ENCODE peak calls at places on chromosomes 16 and 17, in five cellular contexts. M, G, Z, T and E are unnamed samples. For H3K4me1, the result is how much of the 10 kb centered on the place peaks cover.

GRCh38 chr16:72051818-72052217 is 2.5 kb upstream of the HP start:
- DNase-seq in M (no peak), G (no peak), Z (no peak), T (no peak), E (no peak)

GRCh38 chr16:80317132-80318098 is 223.4 kb upstream of the DYNLRB2 start:
- DNase-seq in M (peak), G (no peak), Z (no peak), T (peak), E (no peak)

GRCh38 chr16:4369006-4369766 is 2.5 kb upstream of the VASN start:
- DNase-seq in M (peak), G (no peak), Z (no peak), T (peak), E (peak)

GRCh38 chr16:2267913-2268666 is at the start of gene RNPS1:
- DNase-seq in M (peak), G (peak), Z (peak), T (peak), E (peak)

GRCh38 chr17:56973520-56973919 is 4.4 kb upstream of the SCPEP1 start:
- DNase-seq in M (peak), G (no peak), Z (no peak), T (no peak), E (no peak)

GRCh38 chr17:30153463-30153862 is 36.8 kb downstream of the NSRP1 start:
- DNase-seq in M (no peak), G (no peak), Z (no peak), T (no peak), E (no peak)

GRCh38 chr17:40753804-40754203 is 1.3 kb downstream of the KRT25 start:
- DNase-seq in M (no peak), G (no peak), Z (no peak), T (no peak), E (no peak)

GRCh38 chr17:35540589-35541404 is 3.3 kb upstream of the SLFN12L start:
- DNase-seq in M (peak), G (no peak), Z (peak), T (no peak), E (peak)

GRCh38 chr16:50567651-50568050 is 19.5 kb downstream of the NKD1 start:
- DNase-seq in M (no peak), G (no peak), Z (no peak), T (no peak), E (no peak)
- H3K4me1 ChIP-seq in M (under half), G (under half), Z (under half), T (under half), E (under half)

GRCh38 chr16:87382023-87382785 is 1.4 kb downstream of the FBXO31 start:
- DNase-seq in M (no peak), G (no peak), Z (peak), T (no peak), E (no peak)
- H3K4me1 ChIP-seq in M (under half), G (under half), Z (half or more), T (under half), E (under half)

DNA sequence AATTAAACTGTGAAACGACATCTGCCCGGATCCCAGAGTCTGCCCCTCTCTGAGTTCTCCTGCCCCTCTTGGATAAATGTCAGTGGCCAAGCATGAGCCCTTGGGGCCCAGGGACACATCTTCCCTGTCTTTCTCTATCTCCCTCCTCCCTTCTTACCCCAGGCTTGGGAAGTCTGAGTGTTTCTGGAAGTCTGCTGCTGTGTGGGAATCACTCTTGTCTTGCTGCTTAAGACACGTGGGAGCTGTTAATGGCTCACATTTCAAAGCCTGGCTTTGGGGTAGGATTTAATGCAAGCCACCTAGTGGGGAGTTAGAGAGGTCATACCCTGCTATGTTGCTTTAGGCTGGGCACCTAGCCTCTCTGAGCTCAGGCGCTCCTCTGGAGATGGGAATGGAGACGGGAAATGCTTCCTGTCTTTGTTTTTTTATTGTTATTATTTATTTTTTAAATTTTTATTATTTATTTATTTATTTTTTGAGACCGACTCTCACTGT is 218.5 kb upstream of the CIBAR2 start:
- DNase-seq in M (peak), G (peak), Z (no peak), T (peak), E (no peak)
- H3K4me1 ChIP-seq in M (under half), G (half or more), Z (half or more), T (under half), E (under half)

DNA sequence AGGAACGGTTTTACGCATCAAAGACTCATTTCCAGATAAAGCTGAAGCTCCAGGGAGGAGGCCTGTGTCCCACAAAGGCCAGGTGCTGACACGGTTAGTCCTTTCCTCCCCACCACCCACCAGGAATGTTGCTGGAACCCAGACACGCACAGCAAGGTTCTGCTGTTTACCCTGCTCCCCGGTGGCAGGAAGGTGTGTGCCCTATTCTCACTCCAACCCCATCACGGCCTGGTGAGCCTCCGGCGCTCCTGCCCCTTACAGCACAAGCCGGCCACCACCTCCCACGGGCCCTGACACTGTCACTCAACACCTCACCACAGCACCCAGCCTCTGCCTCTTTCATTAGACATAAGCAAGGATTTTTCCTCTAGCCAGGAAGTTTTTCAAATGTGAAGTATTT is 47.8 kb downstream of the ANKRD11 start:
- DNase-seq in M (no peak), G (no peak), Z (no peak), T (no peak), E (no peak)
- H3K4me1 ChIP-seq in M (half or more), G (half or more), Z (half or more), T (under half), E (under half)